ENCODE peak calls at places on chromosomes 13 and 19, in seven cellular contexts. I, R, D, C, B, Y and E are unnamed samples.
A peak's percentile ranks its signal among the peaks of the same experiment; 100 is the strongest.

GRCh38 chr19:2795827-2796658 is 10.7 kb downstream of the THOP1 start:
- DNase-seq in I (no peak), R (no peak), D (no peak), C (no peak), B (no peak), Y (no peak), E (no peak)

GRCh38 chr13:33383724-33384577 is 98.4 kb upstream of the STARD13 start:
- DNase-seq in I (no peak), R (no peak), D (no peak), C (no peak), B (no peak), Y (no peak), E (no peak)

GRCh38 chr13:73218181-73218580 is 159.4 kb downstream of the KLF5 start:
- DNase-seq in I (no peak), R (no peak), D (no peak), C (no peak), B (no peak), Y (no peak), E (no peak)

GRCh38 chr13:19817106-19817505 is 34.4 kb upstream of the PSPC1 start:
- DNase-seq in I (no peak), R (no peak), D (no peak), C (no peak), B (no peak), Y (no peak), E (no peak)

GRCh38 chr13:79803939-79804487 is 323.1 kb downstream of the NDFIP2 start:
- DNase-seq in I (no peak), R (no peak), D (no peak), C (no peak), B (no peak), Y (no peak), E (no peak)

GRCh38 chr13:94416454-94417080 is 62.9 kb downstream of the DCT start:
- DNase-seq in I (peak; percentile 17), R (peak; percentile 94), D (peak; percentile 43), C (peak; percentile 49), B (peak; percentile 83), Y (peak; percentile 51), E (peak; percentile 71)

GRCh38 chr13:24784319-24784718 is 20.4 kb downstream of the RNF17 start:
- DNase-seq in I (no peak), R (no peak), D (peak; percentile 9), C (peak; percentile 16), B (no peak), Y (no peak), E (no peak)

GRCh38 chr19:9531933-9532332 is 6.5 kb downstream of the ZNF426 start:
- DNase-seq in I (no peak), R (no peak), D (peak; percentile 52), C (peak; percentile 91), B (no peak), Y (no peak), E (no peak)

GRCh38 chr13:31431722-31432137 is 232.0 kb downstream of the B3GLCT start:
- DNase-seq in I (peak; percentile 56), R (peak; percentile 77), D (peak; percentile 62), C (peak; percentile 58), B (peak; percentile 67), Y (peak; percentile 22), E (peak; percentile 60)

DNA sequence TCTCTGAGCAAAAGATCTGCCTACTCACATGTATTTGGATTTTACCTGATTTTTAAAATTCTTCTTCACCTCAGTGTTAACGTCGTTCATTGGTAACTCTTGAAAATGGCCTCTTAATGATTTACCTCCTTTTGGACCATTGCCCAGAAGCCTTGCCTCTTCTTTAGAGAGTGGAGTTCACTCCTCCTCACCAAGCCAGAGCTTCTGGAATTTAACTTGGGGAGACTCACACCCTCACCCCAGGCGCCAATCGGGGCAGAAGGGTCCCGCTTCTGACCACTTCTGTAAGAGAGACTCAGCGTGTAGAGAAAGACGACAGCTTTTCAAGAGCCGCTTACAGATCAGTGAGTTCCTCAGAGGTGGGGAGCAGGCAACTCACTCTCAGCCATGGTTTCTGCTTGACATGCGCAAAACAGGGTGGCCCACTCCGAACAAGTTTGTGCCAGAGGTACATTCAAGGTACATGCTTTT is 2.7 kb downstream of the PNMA8C start:
- DNase-seq in I (no peak), R (no peak), D (peak; percentile 51), C (no peak), B (peak; percentile 33), Y (no peak), E (peak; percentile 62)
- TF ChIP-seq EZH2phosphoT487 in I (no peak), R (no peak), D (no peak), C (no peak), B (no peak), Y (no peak), E (no peak)

GRCh38 chr19:27935669-27936068 is 1277.3 kb downstream of the UQCRFS1 start:
- DNase-seq in I (no peak), R (no peak), D (no peak), C (no peak), B (no peak), Y (no peak), E (no peak)
- TF ChIP-seq EZH2phosphoT487 in I (no peak), R (no peak), D (no peak), C (no peak), B (no peak), Y (no peak), E (no peak)

GRCh38 chr13:103275708-103276107 is 209.5 kb upstream of the SLC10A2 start:
- DNase-seq in I (no peak), R (no peak), D (no peak), C (no peak), B (no peak), Y (no peak), E (no peak)

GRCh38 chr13:103272770-103273169 is 206.6 kb upstream of the SLC10A2 start:
- DNase-seq in I (no peak), R (no peak), D (no peak), C (peak; percentile 67), B (no peak), Y (no peak), E (no peak)

GRCh38 chr13:103275079-103275478 is 208.9 kb upstream of the SLC10A2 start:
- DNase-seq in I (no peak), R (no peak), D (no peak), C (no peak), B (no peak), Y (no peak), E (no peak)

GRCh38 chr13:103277099-103277498 is 210.9 kb upstream of the SLC10A2 start:
- DNase-seq in I (no peak), R (no peak), D (no peak), C (no peak), B (no peak), Y (no peak), E (no peak)

GRCh38 chr13:103273825-103274224 is 207.6 kb upstream of the SLC10A2 start:
- DNase-seq in I (no peak), R (no peak), D (no peak), C (no peak), B (no peak), Y (no peak), E (no peak)
- TF ChIP-seq EZH2phosphoT487 in I (no peak), R (no peak), D (no peak), C (no peak), B (no peak), Y (no peak), E (no peak)

DNA sequence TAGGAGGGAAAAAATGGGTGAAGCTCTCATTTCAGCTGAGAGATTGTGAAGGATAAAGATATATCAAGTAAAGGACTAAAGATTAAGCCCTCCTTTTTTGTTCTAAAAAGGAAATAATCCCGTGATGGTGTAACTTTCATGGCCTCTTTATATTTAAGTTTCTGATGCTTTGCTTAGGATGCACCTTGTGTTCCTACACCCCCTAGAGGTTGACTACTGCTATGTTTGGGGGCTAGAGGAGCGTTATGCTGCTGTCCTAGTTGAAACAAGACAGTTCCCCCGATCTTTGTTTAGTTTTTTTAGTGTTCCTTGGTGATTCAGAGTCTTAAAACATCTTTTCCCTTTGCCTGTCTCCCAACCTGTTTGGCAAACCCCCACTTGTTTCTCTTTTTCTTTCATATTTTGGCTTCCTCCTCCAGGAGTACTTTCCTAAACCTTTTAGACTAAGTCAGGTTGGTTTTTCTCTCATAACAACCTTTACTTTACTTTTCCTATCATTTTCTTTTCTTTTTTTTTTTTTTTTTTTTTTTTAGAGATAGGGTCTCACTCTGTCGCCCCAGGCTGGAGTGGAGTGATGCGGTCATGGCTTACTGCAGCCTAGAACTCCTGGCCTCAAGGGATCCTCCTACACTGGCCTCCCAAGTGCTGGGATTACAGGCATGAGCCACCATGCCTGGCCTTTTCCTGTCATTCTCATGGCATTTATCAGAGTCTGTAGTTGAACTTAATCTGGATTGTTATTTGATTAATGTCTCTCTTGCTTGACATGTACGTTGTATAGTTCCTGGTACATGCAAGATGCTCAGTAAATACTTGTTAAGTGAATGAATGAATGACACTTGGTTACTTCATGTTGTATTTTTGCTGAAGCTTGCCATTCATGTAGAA is 2.8 kb downstream of the UBA2 start:
- DNase-seq in I (peak; percentile 80), R (peak; percentile 83), D (peak; percentile 73), C (peak; percentile 59), B (peak; percentile 66), Y (peak; percentile 35), E (peak; percentile 65)
- TF ChIP-seq EZH2phosphoT487 in I (no peak), R (no peak), D (no peak), C (no peak), B (no peak), Y (no peak), E (no peak)

GRCh38 chr19:33883869-33884519 is 87.3 kb downstream of the KCTD15 start:
- DNase-seq in I (no peak), R (peak; percentile 85), D (no peak), C (peak; percentile 3), B (peak; percentile 21), Y (no peak), E (no peak)
- TF ChIP-seq EZH2phosphoT487 in I (no peak), R (no peak), D (no peak), C (no peak), B (no peak), Y (no peak), E (no peak)

GRCh38 chr19:41363371-41363752 is 587 bp downstream of the B9D2 start:
- DNase-seq in I (no peak), R (no peak), D (no peak), C (no peak), B (no peak), Y (no peak), E (no peak)

GRCh38 chr19:41359741-41360140 is 4.2 kb downstream of the B9D2 start:
- DNase-seq in I (no peak), R (no peak), D (no peak), C (no peak), B (no peak), Y (no peak), E (no peak)

GRCh38 chr19:41363753-41364545 is at the start of gene B9D2:
- DNase-seq in I (peak; percentile 99), R (peak; percentile 100), D (peak; percentile 99), C (peak; percentile 95), B (peak; percentile 99), Y (peak; percentile 96), E (peak; percentile 99)

GRCh38 chr19:41364546-41365391 is 820 bp upstream of the B9D2 start:
- DNase-seq in I (no peak), R (no peak), D (no peak), C (no peak), B (no peak), Y (no peak), E (no peak)

DNA sequence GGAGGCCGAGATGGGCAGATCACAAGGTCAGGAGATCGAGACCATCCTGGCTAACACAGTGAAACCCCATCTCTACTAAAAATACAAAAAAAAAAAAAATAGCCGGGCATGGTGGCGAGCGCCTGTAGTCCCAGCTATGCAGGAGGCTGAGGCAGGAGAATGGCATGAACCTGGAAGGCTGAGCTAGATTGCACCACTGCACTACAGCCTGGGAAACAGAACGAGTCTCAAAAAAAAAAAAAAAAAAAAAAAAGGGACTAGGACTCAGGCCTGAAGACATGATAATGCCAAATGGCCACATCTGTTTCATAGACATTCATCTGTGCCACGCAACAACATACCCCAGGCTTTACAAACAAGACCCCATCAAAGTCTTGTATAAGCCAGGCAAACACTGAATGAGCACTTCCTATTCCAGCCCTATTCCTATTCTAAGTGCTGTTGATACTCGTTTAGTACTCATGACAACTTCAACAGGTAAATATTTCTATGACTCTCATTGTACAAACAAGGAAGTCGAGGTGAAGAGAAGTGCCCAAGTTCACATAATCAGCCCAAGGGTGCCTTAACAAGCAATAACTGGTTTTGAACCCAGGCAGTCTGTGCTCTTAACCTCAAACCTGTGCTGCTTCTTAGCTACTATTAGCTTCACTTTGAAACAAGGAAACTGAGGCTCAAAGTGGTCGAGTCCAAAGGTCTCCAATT is 1.7 kb downstream of the B9D2 start:
- DNase-seq in I (no peak), R (no peak), D (peak; percentile 43), C (peak; percentile 24), B (no peak), Y (no peak), E (peak; percentile 28)
- TF ChIP-seq EZH2phosphoT487 in I (no peak), R (no peak), D (no peak), C (no peak), B (no peak), Y (no peak), E (no peak)